ENCODE peak calls at places on chromosomes 1 and 21, in four cellular contexts. One of them, this sample, is unnamed.

GRCh38 chr1:234709473-234710279 is 99.7 kb upstream of the IRF2BP2 start:
- DNase-seq in cardiac muscle cell: peak; percentile 92
- DNase-seq in tibial nerve: no peak
- DNase-seq in heart left ventricle: no peak
- DNase-seq in this sample: no peak

GRCh38 chr21:24939288-24939687 is 668.0 kb downstream of the MRPL39 start:
- DNase-seq in tibial nerve: no peak
- DNase-seq in heart left ventricle: no peak
- DNase-seq in cardiac muscle cell: no peak
- DNase-seq in this sample: no peak

GRCh38 chr21:27590271-27590670 is 623.4 kb upstream of the ADAMTS5 start:
- DNase-seq in tibial nerve: peak; percentile 8
- DNase-seq in cardiac muscle cell: no peak
- DNase-seq in heart left ventricle: peak; percentile 36
- DNase-seq in this sample: no peak

GRCh38 chr1:153306303-153307220 is 6.2 kb downstream of the PGLYRP3 start:
- DNase-seq in tibial nerve: no peak
- DNase-seq in cardiac muscle cell: no peak
- DNase-seq in heart left ventricle: no peak
- DNase-seq in this sample: no peak

GRCh38 chr1:83692524-83693336 is 306.2 kb downstream of the TTLL7 start:
- DNase-seq in cardiac muscle cell: peak; percentile 63
- DNase-seq in heart left ventricle: no peak
- DNase-seq in tibial nerve: no peak
- DNase-seq in this sample: no peak

GRCh38 chr1:108063703-108064102 is 98.7 kb upstream of the VAV3 start:
- DNase-seq in cardiac muscle cell: no peak
- DNase-seq in heart left ventricle: no peak
- DNase-seq in tibial nerve: no peak
- DNase-seq in this sample: no peak

GRCh38 chr21:25370311-25370744 is 237.0 kb downstream of the MRPL39 start:
- DNase-seq in tibial nerve: no peak
- DNase-seq in cardiac muscle cell: no peak
- DNase-seq in heart left ventricle: no peak
- DNase-seq in this sample: peak; percentile 9

GRCh38 chr1:2460996-2461751 is 14.9 kb upstream of the PLCH2 start:
- DNase-seq in heart left ventricle: no peak
- DNase-seq in cardiac muscle cell: no peak
- DNase-seq in tibial nerve: no peak
- DNase-seq in this sample: no peak

GRCh38 chr1:91161166-91161565 is 139.3 kb upstream of the ZNF644 start:
- DNase-seq in heart left ventricle: no peak
- DNase-seq in tibial nerve: no peak
- DNase-seq in cardiac muscle cell: no peak
- DNase-seq in this sample: no peak

GRCh38 chr1:153541641-153542569 is 1.2 kb upstream of the S100A5 start:
- DNase-seq in tibial nerve: no peak
- DNase-seq in cardiac muscle cell: no peak
- DNase-seq in heart left ventricle: no peak
- DNase-seq in this sample: no peak

GRCh38 chr1:1091344-1092148 is 17.4 kb upstream of the RNF223 start:
- DNase-seq in tibial nerve: no peak
- DNase-seq in heart left ventricle: peak; percentile 16
- DNase-seq in cardiac muscle cell: no peak
- DNase-seq in this sample: no peak

GRCh38 chr1:1092149-1092855 is 18.2 kb upstream of the RNF223 start:
- DNase-seq in tibial nerve: no peak
- DNase-seq in cardiac muscle cell: no peak
- DNase-seq in heart left ventricle: peak; percentile 14
- DNase-seq in this sample: no peak

GRCh38 chr1:1090424-1091343 is 16.6 kb upstream of the RNF223 start:
- DNase-seq in heart left ventricle: peak; percentile 15
- DNase-seq in cardiac muscle cell: no peak
- DNase-seq in tibial nerve: no peak
- DNase-seq in this sample: no peak

GRCh38 chr1:1093610-1093943 is 19.5 kb upstream of the RNF223 start:
- DNase-seq in tibial nerve: no peak
- DNase-seq in cardiac muscle cell: no peak
- DNase-seq in heart left ventricle: peak; percentile 16
- DNase-seq in this sample: no peak

DNA sequence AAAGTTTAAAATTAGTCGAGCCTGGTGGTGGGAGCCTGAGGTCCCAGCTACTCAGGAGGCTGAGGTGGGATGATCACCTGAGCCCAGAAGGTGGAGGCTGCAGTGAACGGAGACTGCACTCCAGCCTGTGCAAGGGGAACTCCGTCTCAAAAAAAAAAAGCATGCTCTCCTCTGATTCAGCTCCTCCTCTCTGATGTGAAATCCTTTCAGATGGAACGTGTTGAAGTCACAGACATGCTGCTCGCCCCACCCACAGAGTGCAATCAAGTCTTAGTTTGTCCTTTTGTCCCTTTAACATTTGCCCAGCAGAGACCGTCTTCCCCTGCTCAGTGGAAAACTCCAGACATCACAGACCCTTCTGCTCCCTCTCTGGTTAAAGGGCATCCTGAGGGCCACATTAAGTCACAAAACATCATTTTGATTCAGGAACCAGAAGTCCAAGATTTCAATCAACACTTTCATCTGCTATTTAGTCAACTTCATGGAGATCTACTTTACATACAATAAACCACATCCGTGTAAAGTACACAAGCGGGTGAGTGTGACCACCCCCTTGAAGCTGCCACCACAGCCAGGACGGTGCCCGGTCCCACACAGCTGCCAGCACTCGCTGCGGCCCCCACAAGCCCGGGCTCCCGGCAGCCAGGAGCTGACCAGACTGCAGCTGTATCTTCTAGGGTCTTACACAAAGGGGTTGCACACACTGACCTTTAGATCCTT is 18.9 kb upstream of the RNF223 start:
- DNase-seq in tibial nerve: no peak
- DNase-seq in cardiac muscle cell: no peak
- DNase-seq in heart left ventricle: peak; percentile 3
- DNase-seq in this sample: no peak
- H3K4me1 ChIP-seq in tibial nerve: no peaks in the 10 kb centered on the region
- H3K4me1 ChIP-seq in cardiac muscle cell: no peaks in the 10 kb centered on the region
- H3K4me1 ChIP-seq in heart left ventricle: no peaks in the 10 kb centered on the region
- H3K4me1 ChIP-seq in this sample: no peaks in the 10 kb centered on the region

DNA sequence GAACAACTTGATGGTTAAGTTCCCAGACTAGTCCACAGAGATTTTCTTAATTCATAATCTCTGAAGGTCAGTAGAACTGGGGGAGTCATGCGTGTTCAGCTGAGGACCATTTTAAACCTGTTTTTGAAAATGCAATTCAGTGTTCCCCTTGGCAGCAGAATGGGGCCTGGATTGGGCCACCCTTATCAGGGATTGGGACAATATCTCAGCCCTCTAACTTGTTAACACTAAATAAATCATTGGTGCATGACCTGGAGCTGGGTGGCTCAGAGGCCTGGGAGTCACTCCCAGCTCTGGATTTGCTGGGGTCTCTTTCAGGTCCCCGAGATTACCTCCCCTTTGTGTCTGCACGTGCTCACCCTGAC is 55.3 kb downstream of the MRPS6 start:
- DNase-seq in cardiac muscle cell: peak; percentile 30
- DNase-seq in heart left ventricle: no peak
- DNase-seq in tibial nerve: no peak
- DNase-seq in this sample: no peak
- H3K4me1 ChIP-seq in cardiac muscle cell: peaks cover 59% of the 10 kb centered on the region
- H3K4me1 ChIP-seq in heart left ventricle: peaks cover 4% of the 10 kb centered on the region
- H3K4me1 ChIP-seq in tibial nerve: peaks cover 42% of the 10 kb centered on the region
- H3K4me1 ChIP-seq in this sample: peaks cover 40% of the 10 kb centered on the region

GRCh38 chr1:200890818-200891773 is 3.6 kb upstream of the INAVA start:
- DNase-seq in heart left ventricle: no peak
- DNase-seq in tibial nerve: no peak
- DNase-seq in cardiac muscle cell: peak; percentile 78
- DNase-seq in this sample: peak; percentile 65
- H3K4me1 ChIP-seq in heart left ventricle: no peaks in the 10 kb centered on the region
- H3K4me1 ChIP-seq in tibial nerve: peaks cover 17% of the 10 kb centered on the region
- H3K4me1 ChIP-seq in cardiac muscle cell: peaks cover 14% of the 10 kb centered on the region
- H3K4me1 ChIP-seq in this sample: peaks cover 51% of the 10 kb centered on the region

GRCh38 chr1:19648239-19648638 is 4.1 kb downstream of the NBL1 start:
- DNase-seq in tibial nerve: no peak
- DNase-seq in heart left ventricle: no peak
- DNase-seq in cardiac muscle cell: no peak
- DNase-seq in this sample: no peak

GRCh38 chr1:19648689-19649088 is 4.6 kb downstream of the NBL1 start:
- DNase-seq in tibial nerve: no peak
- DNase-seq in heart left ventricle: no peak
- DNase-seq in cardiac muscle cell: no peak
- DNase-seq in this sample: no peak

GRCh38 chr1:19646366-19646765 is 2.3 kb downstream of the NBL1 start:
- DNase-seq in cardiac muscle cell: no peak
- DNase-seq in tibial nerve: no peak
- DNase-seq in heart left ventricle: no peak
- DNase-seq in this sample: peak; percentile 53

GRCh38 chr1:19646771-19647319 is 2.7 kb downstream of the NBL1 start:
- DNase-seq in heart left ventricle: no peak
- DNase-seq in cardiac muscle cell: no peak
- DNase-seq in tibial nerve: no peak
- DNase-seq in this sample: no peak

DNA sequence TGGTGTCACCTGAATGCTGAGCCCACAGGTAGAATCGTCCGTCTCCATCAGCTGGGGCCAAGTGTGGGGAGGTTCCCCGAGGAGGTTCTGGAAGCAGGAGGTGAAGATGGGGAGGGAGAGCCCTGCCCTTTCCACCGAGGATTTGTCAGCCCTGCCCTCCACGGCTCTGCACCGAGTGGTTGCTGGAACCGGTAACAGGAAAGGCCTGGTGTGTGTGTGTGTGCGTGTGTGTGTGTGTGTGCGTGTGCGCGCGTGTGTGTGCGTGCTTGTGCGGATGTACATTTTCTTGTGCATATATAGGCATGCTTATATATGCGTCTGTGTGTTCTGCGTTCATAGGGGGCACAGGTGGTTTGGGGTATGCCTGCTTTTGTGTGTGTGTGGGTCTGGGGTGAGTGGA is 3.5 kb downstream of the NBL1 start:
- DNase-seq in tibial nerve: no peak
- DNase-seq in heart left ventricle: no peak
- DNase-seq in cardiac muscle cell: no peak
- DNase-seq in this sample: no peak
- H3K4me1 ChIP-seq in tibial nerve: peaks cover 26% of the 10 kb centered on the region
- H3K4me1 ChIP-seq in heart left ventricle: peaks cover 12% of the 10 kb centered on the region
- H3K4me1 ChIP-seq in cardiac muscle cell: no peaks in the 10 kb centered on the region
- H3K4me1 ChIP-seq in this sample: peaks cover 76% of the 10 kb centered on the region

This sample was measured in mammary epithelial cell.